ENCODE peak calls at places on chromosomes 5 and 9, in seven cellular contexts. One of them, this sample, is unnamed.

GRCh38 chr5:180799902-180800801 is 2.5 kb downstream of the MGAT1 start:
- DNase-seq in AG20443: peak; percentile 63
- DNase-seq in activated CD4-positive, CD25-positive, alpha-beta regulatory T cell: no peak
- DNase-seq in H9: no peak
- DNase-seq in amniotic stem cell: peak; percentile 28
- DNase-seq in activated T-cell treated with anti-CD3 and anti-CD28 coated beads for 1 hour: no peak
- DNase-seq in nephron progenitor cell: no peak
- DNase-seq in this sample: no peak

GRCh38 chr5:88677943-88678779 is 204.8 kb downstream of the MEF2C start:
- DNase-seq in AG20443: no peak
- DNase-seq in activated CD4-positive, CD25-positive, alpha-beta regulatory T cell: no peak
- DNase-seq in H9: peak; percentile 78
- DNase-seq in amniotic stem cell: no peak
- DNase-seq in activated T-cell treated with anti-CD3 and anti-CD28 coated beads for 1 hour: no peak
- DNase-seq in nephron progenitor cell: no peak
- DNase-seq in this sample: no peak

GRCh38 chr9:112380102-112380581 is at the start of gene HSDL2:
- DNase-seq in AG20443: no peak
- DNase-seq in activated CD4-positive, CD25-positive, alpha-beta regulatory T cell: no peak
- DNase-seq in H9: no peak
- DNase-seq in amniotic stem cell: peak; percentile 30
- DNase-seq in activated T-cell treated with anti-CD3 and anti-CD28 coated beads for 1 hour: no peak
- DNase-seq in nephron progenitor cell: no peak
- DNase-seq in this sample: no peak

GRCh38 chr5:135058326-135058725 is 24.3 kb upstream of the PITX1 start:
- DNase-seq in AG20443: no peak
- DNase-seq in activated CD4-positive, CD25-positive, alpha-beta regulatory T cell: no peak
- DNase-seq in H9: no peak
- DNase-seq in amniotic stem cell: no peak
- DNase-seq in activated T-cell treated with anti-CD3 and anti-CD28 coated beads for 1 hour: no peak
- DNase-seq in nephron progenitor cell: no peak
- DNase-seq in this sample: no peak

GRCh38 chr5:132235340-132235739 is 7.7 kb upstream of the P4HA2 start:
- DNase-seq in AG20443: no peak
- DNase-seq in activated CD4-positive, CD25-positive, alpha-beta regulatory T cell: no peak
- DNase-seq in H9: peak; percentile 3
- DNase-seq in amniotic stem cell: no peak
- DNase-seq in activated T-cell treated with anti-CD3 and anti-CD28 coated beads for 1 hour: no peak
- DNase-seq in nephron progenitor cell: no peak
- DNase-seq in this sample: no peak

GRCh38 chr9:116953271-116953670 is 266.2 kb downstream of the TRIM32 start:
- DNase-seq in AG20443: no peak
- DNase-seq in activated CD4-positive, CD25-positive, alpha-beta regulatory T cell: no peak
- DNase-seq in H9: no peak
- DNase-seq in amniotic stem cell: no peak
- DNase-seq in activated T-cell treated with anti-CD3 and anti-CD28 coated beads for 1 hour: no peak
- DNase-seq in nephron progenitor cell: no peak
- DNase-seq in this sample: no peak

GRCh38 chr5:142543951-142544753 is 141.7 kb downstream of the FGF1 start:
- DNase-seq in AG20443: no peak
- DNase-seq in activated CD4-positive, CD25-positive, alpha-beta regulatory T cell: no peak
- DNase-seq in H9: no peak
- DNase-seq in amniotic stem cell: no peak
- DNase-seq in activated T-cell treated with anti-CD3 and anti-CD28 coated beads for 1 hour: no peak
- DNase-seq in nephron progenitor cell: no peak
- DNase-seq in this sample: no peak

GRCh38 chr5:72587909-72588308 is 80.7 kb upstream of the ZNF366 start:
- DNase-seq in AG20443: no peak
- DNase-seq in activated CD4-positive, CD25-positive, alpha-beta regulatory T cell: no peak
- DNase-seq in H9: no peak
- DNase-seq in amniotic stem cell: no peak
- DNase-seq in activated T-cell treated with anti-CD3 and anti-CD28 coated beads for 1 hour: no peak
- DNase-seq in nephron progenitor cell: no peak
- DNase-seq in this sample: no peak

GRCh38 chr9:106324071-106324470 is 538.9 kb upstream of the ZNF462 start:
- DNase-seq in AG20443: no peak
- DNase-seq in activated CD4-positive, CD25-positive, alpha-beta regulatory T cell: no peak
- DNase-seq in H9: no peak
- DNase-seq in amniotic stem cell: no peak
- DNase-seq in activated T-cell treated with anti-CD3 and anti-CD28 coated beads for 1 hour: no peak
- DNase-seq in nephron progenitor cell: no peak
- DNase-seq in this sample: no peak

GRCh38 chr9:133579231-133579560 is 30.0 kb downstream of the FAM163B start:
- DNase-seq in AG20443: no peak
- DNase-seq in activated CD4-positive, CD25-positive, alpha-beta regulatory T cell: no peak
- DNase-seq in H9: no peak
- DNase-seq in amniotic stem cell: no peak
- DNase-seq in activated T-cell treated with anti-CD3 and anti-CD28 coated beads for 1 hour: no peak
- DNase-seq in nephron progenitor cell: no peak
- DNase-seq in this sample: no peak

GRCh38 chr5:55187370-55187769 is 14.4 kb upstream of the CDC20B start:
- DNase-seq in AG20443: no peak
- DNase-seq in activated CD4-positive, CD25-positive, alpha-beta regulatory T cell: no peak
- DNase-seq in H9: no peak
- DNase-seq in amniotic stem cell: no peak
- DNase-seq in activated T-cell treated with anti-CD3 and anti-CD28 coated beads for 1 hour: no peak
- DNase-seq in nephron progenitor cell: no peak
- DNase-seq in this sample: no peak

GRCh38 chr9:72623156-72623555 is 101.7 kb downstream of the TMC1 start:
- DNase-seq in AG20443: peak; percentile 25
- DNase-seq in activated CD4-positive, CD25-positive, alpha-beta regulatory T cell: no peak
- DNase-seq in H9: no peak
- DNase-seq in amniotic stem cell: no peak
- DNase-seq in activated T-cell treated with anti-CD3 and anti-CD28 coated beads for 1 hour: no peak
- DNase-seq in nephron progenitor cell: no peak
- DNase-seq in this sample: no peak

GRCh38 chr9:94847486-94847885 is 121.0 kb downstream of the AOPEP start:
- DNase-seq in AG20443: peak; percentile 72
- DNase-seq in activated CD4-positive, CD25-positive, alpha-beta regulatory T cell: no peak
- DNase-seq in H9: no peak
- DNase-seq in amniotic stem cell: peak; percentile 3
- DNase-seq in activated T-cell treated with anti-CD3 and anti-CD28 coated beads for 1 hour: no peak
- DNase-seq in nephron progenitor cell: no peak
- DNase-seq in this sample: no peak

GRCh38 chr9:110641350-110641749 is 27.2 kb upstream of the MUSK start:
- DNase-seq in AG20443: no peak
- DNase-seq in activated CD4-positive, CD25-positive, alpha-beta regulatory T cell: no peak
- DNase-seq in H9: no peak
- DNase-seq in amniotic stem cell: peak; percentile 34
- DNase-seq in activated T-cell treated with anti-CD3 and anti-CD28 coated beads for 1 hour: no peak
- DNase-seq in nephron progenitor cell: no peak
- DNase-seq in this sample: no peak

GRCh38 chr5:31470608-31471007 is 61.3 kb downstream of the DROSHA start:
- DNase-seq in AG20443: peak; percentile 82
- DNase-seq in activated CD4-positive, CD25-positive, alpha-beta regulatory T cell: no peak
- DNase-seq in H9: no peak
- DNase-seq in amniotic stem cell: no peak
- DNase-seq in activated T-cell treated with anti-CD3 and anti-CD28 coated beads for 1 hour: no peak
- DNase-seq in nephron progenitor cell: no peak
- DNase-seq in this sample: no peak

GRCh38 chr5:73607228-73607627 is 18.8 kb upstream of the ARHGEF28 start:
- DNase-seq in AG20443: no peak
- DNase-seq in activated CD4-positive, CD25-positive, alpha-beta regulatory T cell: no peak
- DNase-seq in H9: no peak
- DNase-seq in amniotic stem cell: no peak
- DNase-seq in activated T-cell treated with anti-CD3 and anti-CD28 coated beads for 1 hour: no peak
- DNase-seq in nephron progenitor cell: no peak
- DNase-seq in this sample: no peak

GRCh38 chr5:140588311-140589070 is 23.9 kb downstream of the SLC35A4 start:
- DNase-seq in AG20443: peak; percentile 68
- DNase-seq in activated CD4-positive, CD25-positive, alpha-beta regulatory T cell: no peak
- DNase-seq in H9: no peak
- DNase-seq in amniotic stem cell: no peak
- DNase-seq in activated T-cell treated with anti-CD3 and anti-CD28 coated beads for 1 hour: no peak
- DNase-seq in nephron progenitor cell: no peak
- DNase-seq in this sample: no peak

GRCh38 chr5:124956471-124957029 is 210.1 kb upstream of the ZNF608 start:
- DNase-seq in AG20443: no peak
- DNase-seq in activated CD4-positive, CD25-positive, alpha-beta regulatory T cell: no peak
- DNase-seq in H9: no peak
- DNase-seq in amniotic stem cell: no peak
- DNase-seq in activated T-cell treated with anti-CD3 and anti-CD28 coated beads for 1 hour: no peak
- DNase-seq in nephron progenitor cell: no peak
- DNase-seq in this sample: no peak

GRCh38 chr5:124790895-124791732 is 44.7 kb upstream of the ZNF608 start:
- DNase-seq in AG20443: no peak
- DNase-seq in activated CD4-positive, CD25-positive, alpha-beta regulatory T cell: no peak
- DNase-seq in H9: no peak
- DNase-seq in amniotic stem cell: no peak
- DNase-seq in activated T-cell treated with anti-CD3 and anti-CD28 coated beads for 1 hour: no peak
- DNase-seq in nephron progenitor cell: no peak
- DNase-seq in this sample: no peak

GRCh38 chr9:122217640-122218039 is 11.1 kb downstream of the LHX6 start:
- DNase-seq in AG20443: no peak
- DNase-seq in activated CD4-positive, CD25-positive, alpha-beta regulatory T cell: no peak
- DNase-seq in H9: no peak
- DNase-seq in amniotic stem cell: no peak
- DNase-seq in activated T-cell treated with anti-CD3 and anti-CD28 coated beads for 1 hour: no peak
- DNase-seq in nephron progenitor cell: no peak
- DNase-seq in this sample: no peak

GRCh38 chr5:103013933-103014552 is 105.9 kb downstream of the GIN1 start:
- DNase-seq in AG20443: no peak
- DNase-seq in activated CD4-positive, CD25-positive, alpha-beta regulatory T cell: no peak
- DNase-seq in H9: no peak
- DNase-seq in amniotic stem cell: no peak
- DNase-seq in activated T-cell treated with anti-CD3 and anti-CD28 coated beads for 1 hour: no peak
- DNase-seq in nephron progenitor cell: no peak
- DNase-seq in this sample: no peak

GRCh38 chr5:151005187-151005974 is 15.0 kb upstream of the GPX3 start:
- DNase-seq in AG20443: no peak
- DNase-seq in activated CD4-positive, CD25-positive, alpha-beta regulatory T cell: no peak
- DNase-seq in H9: no peak
- DNase-seq in amniotic stem cell: no peak
- DNase-seq in activated T-cell treated with anti-CD3 and anti-CD28 coated beads for 1 hour: no peak
- DNase-seq in nephron progenitor cell: no peak
- DNase-seq in this sample: no peak

GRCh38 chr9:4734150-4734549 is 6.9 kb downstream of the AK3 start:
- DNase-seq in AG20443: no peak
- DNase-seq in activated CD4-positive, CD25-positive, alpha-beta regulatory T cell: no peak
- DNase-seq in H9: no peak
- DNase-seq in amniotic stem cell: no peak
- DNase-seq in activated T-cell treated with anti-CD3 and anti-CD28 coated beads for 1 hour: no peak
- DNase-seq in nephron progenitor cell: no peak
- DNase-seq in this sample: no peak

GRCh38 chr5:60143912-60144311 is 250.4 kb upstream of the PDE4D start:
- DNase-seq in AG20443: no peak
- DNase-seq in activated CD4-positive, CD25-positive, alpha-beta regulatory T cell: no peak
- DNase-seq in H9: no peak
- DNase-seq in amniotic stem cell: no peak
- DNase-seq in activated T-cell treated with anti-CD3 and anti-CD28 coated beads for 1 hour: no peak
- DNase-seq in nephron progenitor cell: no peak
- DNase-seq in this sample: no peak

GRCh38 chr9:37706290-37706689 is 47.3 kb upstream of the TRMT10B start:
- DNase-seq in AG20443: peak; percentile 28
- DNase-seq in activated CD4-positive, CD25-positive, alpha-beta regulatory T cell: no peak
- DNase-seq in H9: no peak
- DNase-seq in amniotic stem cell: no peak
- DNase-seq in activated T-cell treated with anti-CD3 and anti-CD28 coated beads for 1 hour: no peak
- DNase-seq in nephron progenitor cell: no peak
- DNase-seq in this sample: no peak

GRCh38 chr5:126383246-126383645 is 40.0 kb upstream of the GRAMD2B start:
- DNase-seq in AG20443: no peak
- DNase-seq in activated CD4-positive, CD25-positive, alpha-beta regulatory T cell: no peak
- DNase-seq in H9: no peak
- DNase-seq in amniotic stem cell: no peak
- DNase-seq in activated T-cell treated with anti-CD3 and anti-CD28 coated beads for 1 hour: no peak
- DNase-seq in nephron progenitor cell: no peak
- DNase-seq in this sample: no peak

GRCh38 chr9:88312517-88313103 is 75.6 kb upstream of the SPIN1 start:
- DNase-seq in AG20443: no peak
- DNase-seq in activated CD4-positive, CD25-positive, alpha-beta regulatory T cell: no peak
- DNase-seq in H9: no peak
- DNase-seq in amniotic stem cell: no peak
- DNase-seq in activated T-cell treated with anti-CD3 and anti-CD28 coated beads for 1 hour: no peak
- DNase-seq in nephron progenitor cell: no peak
- DNase-seq in this sample: no peak

GRCh38 chr9:78230761-78231160 is 5.1 kb upstream of the CEP78 start:
- DNase-seq in AG20443: no peak
- DNase-seq in activated CD4-positive, CD25-positive, alpha-beta regulatory T cell: no peak
- DNase-seq in H9: no peak
- DNase-seq in amniotic stem cell: no peak
- DNase-seq in activated T-cell treated with anti-CD3 and anti-CD28 coated beads for 1 hour: no peak
- DNase-seq in nephron progenitor cell: no peak
- DNase-seq in this sample: no peak

GRCh38 chr9:134891016-134891589 is 10.5 kb downstream of the FCN2 start:
- DNase-seq in AG20443: no peak
- DNase-seq in activated CD4-positive, CD25-positive, alpha-beta regulatory T cell: no peak
- DNase-seq in H9: no peak
- DNase-seq in amniotic stem cell: no peak
- DNase-seq in activated T-cell treated with anti-CD3 and anti-CD28 coated beads for 1 hour: no peak
- DNase-seq in nephron progenitor cell: no peak
- DNase-seq in this sample: no peak